ENCODE peak calls at places on chromosomes 3 and 15, in eight cellular contexts. H is uterus, A is cardiac muscle cell, K is fibroblast of mammary gland, N is breast epithelium, W is fibroblast of pulmonary artery, T is astrocyte of the spinal cord, F is prostate gland. M is an unnamed sample.

GRCh38 chr3:107982165-107982564 is 108.7 kb downstream of the CD47 start:
- DNase-seq in T (no peak), K (no peak), A (no peak), N (no peak), W (no peak), H (no peak), F (no peak), M (no peak)

GRCh38 chr15:61382927-61383326 is 153.8 kb upstream of the RORA start:
- DNase-seq in W (no peak), H (no peak), A (no peak), N (no peak), K (peak; percentile 80), T (peak; percentile 2), F (no peak), M (peak; percentile 77)

GRCh38 chr15:26634319-26634718 is 138.5 kb downstream of the GABRB3 start:
- DNase-seq in N (no peak), H (no peak), F (no peak), K (no peak), T (no peak), W (no peak), A (peak; percentile 18), M (no peak)

GRCh38 chr15:81612631-81613030 is 238.6 kb upstream of the TMC3 start:
- DNase-seq in H (no peak), W (no peak), A (no peak), K (no peak), F (no peak), T (no peak), N (no peak), M (no peak)

GRCh38 chr3:50486219-50486888 is 17.1 kb downstream of the CACNA2D2 start:
- DNase-seq in A (no peak), F (no peak), H (no peak), K (peak; percentile 20), W (no peak), T (no peak), N (no peak), M (no peak)

GRCh38 chr3:52305926-52306325 is 10.2 kb upstream of the DNAH1 start:
- DNase-seq in K (no peak), A (no peak), W (no peak), T (no peak), N (no peak), F (no peak), H (no peak), M (no peak)

GRCh38 chr3:1394188-1394587 is 301.4 kb downstream of the CNTN6 start:
- DNase-seq in K (no peak), F (no peak), A (no peak), N (no peak), W (no peak), H (no peak), T (no peak), M (no peak)

GRCh38 chr3:148723591-148723990 is 25.9 kb downstream of the AGTR1 start:
- DNase-seq in W (peak; percentile 61), N (no peak), F (no peak), K (peak; percentile 89), T (peak; percentile 70), H (no peak), A (no peak), M (peak; percentile 37)

GRCh38 chr3:15440891-15441290 is 13.5 kb downstream of the EAF1 start:
- DNase-seq in N (no peak), W (peak; percentile 85), H (no peak), K (peak; percentile 72), F (no peak), T (peak; percentile 27), A (no peak), M (no peak)

GRCh38 chr15:38817427-38818155 is 253.0 kb upstream of the RASGRP1 start:
- DNase-seq in K (peak; percentile 50), A (peak; percentile 84), W (peak; percentile 71), F (peak; percentile 88), H (peak; percentile 85), T (peak; percentile 59), N (peak; percentile 88), M (peak; percentile 65)

GRCh38 chr3:25094932-25095690 is 333.0 kb upstream of the RARB start:
- DNase-seq in T (no peak), H (no peak), N (no peak), K (peak; percentile 10), F (no peak), W (no peak), A (peak; percentile 7), M (no peak)

GRCh38 chr3:100662113-100662823 is 47.0 kb upstream of the TFG start:
- DNase-seq in H (no peak), K (peak; percentile 18), F (no peak), T (peak; percentile 8), A (no peak), N (no peak), W (peak; percentile 78), M (peak; percentile 58)

GRCh38 chr3:123833398-123833785 is 50.7 kb downstream of the MYLK start:
- DNase-seq in T (no peak), F (no peak), A (no peak), K (peak; percentile 28), W (no peak), H (no peak), N (no peak), M (peak; percentile 50)

DNA sequence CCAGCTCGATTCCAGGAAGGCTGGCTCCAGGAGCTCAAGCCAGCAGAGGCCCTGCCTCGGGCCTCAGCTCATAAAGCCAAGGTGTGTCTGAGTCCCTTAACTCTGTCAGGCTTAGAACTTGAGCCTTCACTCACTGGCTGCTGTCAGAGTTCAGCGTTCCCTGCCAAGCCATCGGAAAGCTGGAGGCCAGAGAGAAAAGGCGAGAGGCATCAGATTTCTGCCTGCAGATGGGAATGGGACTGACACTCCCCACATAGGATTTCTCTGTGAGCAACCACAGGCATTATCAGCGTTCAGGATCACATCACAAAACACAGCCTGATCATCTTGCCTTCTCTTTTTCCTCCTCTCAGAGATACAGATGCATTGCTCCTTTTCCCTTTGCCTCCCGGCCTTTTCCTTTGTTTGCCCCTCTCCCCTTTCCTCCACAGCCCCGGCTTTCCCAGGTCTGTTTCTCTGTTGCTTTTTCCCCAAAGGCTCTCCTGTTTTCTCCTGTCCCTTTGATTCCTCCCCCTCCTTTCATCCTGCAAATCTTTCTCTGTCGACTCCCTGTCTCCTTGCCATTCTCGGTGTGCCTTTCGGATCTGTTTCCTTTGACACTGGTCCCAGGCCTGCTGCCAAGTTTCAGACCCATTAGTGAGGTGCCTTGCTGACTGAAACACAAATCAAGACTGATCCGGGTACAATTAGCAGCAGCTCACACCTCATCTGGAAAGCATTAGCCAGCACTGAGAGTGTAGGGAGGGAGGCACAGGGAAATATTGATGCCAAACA is 44.5 kb upstream of the BOC start:
- DNase-seq in F (peak; percentile 65), K (peak; percentile 56), A (peak; percentile 77), N (peak; percentile 56), W (peak; percentile 53), H (peak; percentile 75), T (peak; percentile 72), M (peak; percentile 61)
- H3K4me3 ChIP-seq in F (no peak overlapping the region), K (no peak overlapping the region), A (no peak overlapping the region), N (no peak overlapping the region), W (no peak overlapping the region), H (no peak overlapping the region), T (no peak overlapping the region), M (no peak overlapping the region)

DNA sequence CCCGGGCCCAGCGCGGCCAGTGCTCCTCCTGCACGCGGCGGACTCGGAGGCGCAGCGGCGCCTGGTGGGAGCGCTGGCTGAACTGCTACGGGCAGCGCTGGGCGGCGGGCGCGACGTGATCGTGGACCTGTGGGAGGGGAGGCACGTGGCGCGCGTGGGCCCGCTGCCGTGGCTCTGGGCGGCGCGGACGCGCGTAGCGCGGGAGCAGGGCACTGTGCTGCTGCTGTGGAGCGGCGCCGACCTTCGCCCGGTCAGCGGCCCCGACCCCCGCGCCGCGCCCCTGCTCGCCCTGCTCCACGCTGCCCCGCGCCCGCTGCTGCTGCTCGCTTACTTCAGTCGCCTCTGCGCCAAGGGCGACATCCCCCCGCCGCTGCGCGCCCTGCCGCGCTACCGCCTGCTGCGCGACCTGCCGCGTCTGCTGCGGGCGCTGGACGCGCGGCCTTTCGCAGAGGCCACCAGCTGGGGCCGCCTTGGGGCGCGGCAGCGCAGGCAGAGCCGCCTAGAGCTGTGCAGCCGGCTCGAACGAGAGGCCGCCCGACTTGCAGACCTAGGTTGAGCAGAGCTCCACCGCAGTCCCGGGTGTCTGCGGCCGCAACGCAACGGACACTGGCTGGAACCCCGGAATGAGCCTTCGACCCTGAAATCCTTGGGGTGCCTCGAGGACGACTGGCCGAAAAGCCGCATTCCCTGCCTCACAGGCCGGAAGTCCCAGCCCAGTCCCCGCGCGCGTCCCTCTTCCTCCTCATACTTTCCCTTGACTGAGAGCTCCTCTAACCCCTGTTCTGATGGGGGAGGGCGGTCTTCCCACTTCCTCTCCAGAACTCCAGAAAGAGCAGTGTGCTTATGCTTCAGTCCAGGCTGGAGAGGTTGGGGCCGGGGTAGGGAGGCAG is 1.4 kb upstream of the IL17RC start:
- DNase-seq in W (peak; percentile 61), H (peak; percentile 81), A (peak; percentile 73), F (peak; percentile 51), K (peak; percentile 65), N (peak; percentile 53), T (peak; percentile 44), M (peak; percentile 64)
- TF ChIP-seq CTCF in W (peak; percentile 29), H (peak; percentile 85), A (peak; percentile 54), F (peak; percentile 52), K (no peak), N (peak; percentile 33), T (peak; percentile 54), M (peak; percentile 52)

GRCh38 chr15:45704329-45705249 is 69.8 kb downstream of the SQOR start:
- DNase-seq in T (peak; percentile 16), W (peak; percentile 59), H (peak; percentile 27), F (no peak), A (peak; percentile 74), N (no peak), K (peak; percentile 61), M (peak; percentile 14)
- H3K4me3 ChIP-seq in T (peak overlapping the region; percentile 59), W (peak overlapping the region; percentile 70), H (peak overlapping the region; percentile 35), F (peak overlapping the region; percentile 36), A (peak overlapping the region; percentile 62), N (peak overlapping the region; percentile 43), K (peak overlapping the region; percentile 59), M (peak overlapping the region; percentile 56)

GRCh38 chr3:163491714-163492113 is 1586.6 kb downstream of the SI start:
- DNase-seq in A (no peak), N (no peak), K (no peak), T (no peak), H (no peak), F (no peak), W (no peak), M (no peak)

GRCh38 chr3:163490119-163490518 is 1588.2 kb downstream of the SI start:
- DNase-seq in F (no peak), K (peak; percentile 41), W (peak; percentile 58), T (peak; percentile 28), H (no peak), N (no peak), A (peak; percentile 45), M (peak; percentile 24)
- TF ChIP-seq CTCF in F (no peak), K (peak; percentile 53), W (peak; percentile 59), T (peak; percentile 47), H (no peak), N (no peak), A (peak; percentile 42), M (peak; percentile 48)

GRCh38 chr3:78917541-78917940 is 850.3 kb downstream of the ROBO1 start:
- DNase-seq in A (no peak), H (no peak), F (no peak), K (no peak), T (no peak), W (peak; percentile 30), N (no peak), M (no peak)
- H3K4me3 ChIP-seq in A (no peak overlapping the region), H (no peak overlapping the region), F (no peak overlapping the region), K (no peak overlapping the region), T (no peak overlapping the region), W (no peak overlapping the region), N (no peak overlapping the region), M (no peak overlapping the region)

DNA sequence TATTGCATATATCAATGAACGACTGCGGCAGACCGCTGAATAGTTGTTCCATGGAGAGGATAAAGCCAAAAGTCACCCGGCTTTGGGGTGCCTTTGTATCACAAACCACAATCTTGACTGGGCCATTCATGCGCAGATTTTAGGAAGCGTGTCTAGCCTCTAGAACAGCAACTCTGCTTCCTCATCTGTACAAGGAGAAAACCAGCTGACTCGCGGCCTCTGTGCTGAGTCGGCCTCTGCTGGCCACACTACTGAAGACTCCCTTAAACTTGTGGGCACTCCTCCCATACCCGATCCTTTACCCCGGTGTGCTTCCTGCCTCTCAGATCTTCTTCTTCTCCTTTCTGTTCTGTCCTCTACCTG is 872 bp downstream of the DLEC1 start:
- DNase-seq in W (peak; percentile 41), H (peak; percentile 48), N (peak; percentile 55), K (peak; percentile 45), A (no peak), T (peak; percentile 52), F (peak; percentile 45), M (peak; percentile 52)
- TF ChIP-seq CTCF in W (peak; percentile 25), H (peak; percentile 32), N (peak; percentile 22), K (peak; percentile 22), A (peak; percentile 31), T (peak; percentile 35), F (peak; percentile 37), M (peak; percentile 44)